ENCODE peak calls at places on chromosomes 5 and 9, in seven cellular contexts. T, C, V, I, U, M and N are unnamed samples.

GRCh38 chr5:142221091-142221860 is 103.5 kb downstream of the SPRY4 start:
- DNase-seq in T (no peak), C (no peak), V (no peak), I (no peak), U (no peak), M (no peak), N (no peak)

GRCh38 chr9:29214162-29214520 is 1640.9 kb upstream of the C9orf72 start:
- DNase-seq in T (peak; percentile 27), C (no peak), V (no peak), I (no peak), U (no peak), M (peak; percentile 72), N (no peak)

GRCh38 chr5:158754018-158754514 is 345.6 kb downstream of the EBF1 start:
- DNase-seq in T (no peak), C (no peak), V (no peak), I (no peak), U (peak; percentile 95), M (no peak), N (no peak)

GRCh38 chr5:78102498-78102897 is 192.0 kb downstream of the AP3B1 start:
- DNase-seq in T (no peak), C (no peak), V (no peak), I (no peak), U (peak; percentile 1), M (no peak), N (no peak)

GRCh38 chr5:119389288-119390065 is 33.7 kb downstream of the TNFAIP8 start:
- DNase-seq in T (no peak), C (no peak), V (no peak), I (no peak), U (peak; percentile 37), M (peak; percentile 22), N (no peak)

GRCh38 chr9:130499804-130500263 is 55.1 kb downstream of the ASS1 start:
- DNase-seq in T (peak; percentile 51), C (peak; percentile 13), V (no peak), I (peak; percentile 95), U (no peak), M (peak; percentile 86), N (peak; percentile 55)

GRCh38 chr5:96961053-96961452 is 25.2 kb downstream of the LNPEP start:
- DNase-seq in T (no peak), C (no peak), V (no peak), I (no peak), U (no peak), M (no peak), N (no peak)

GRCh38 chr5:143153332-143154119 is 250.0 kb downstream of the NR3C1 start:
- DNase-seq in T (peak; percentile 55), C (no peak), V (peak; percentile 46), I (no peak), U (peak; percentile 88), M (no peak), N (peak; percentile 19)

GRCh38 chr9:126261584-126262356 is 64.9 kb upstream of the MVB12B start:
- DNase-seq in T (no peak), C (no peak), V (no peak), I (no peak), U (no peak), M (no peak), N (no peak)

GRCh38 chr5:65790371-65791163 is 68.6 kb downstream of the NLN start:
- DNase-seq in T (no peak), C (peak; percentile 67), V (no peak), I (no peak), U (no peak), M (no peak), N (no peak)

GRCh38 chr9:108150736-108151135 is 661.2 kb upstream of the KLF4 start:
- DNase-seq in T (no peak), C (no peak), V (no peak), I (no peak), U (peak; percentile 63), M (no peak), N (no peak)

GRCh38 chr9:38215465-38215864 is 146.4 kb upstream of the SHB start:
- DNase-seq in T (no peak), C (no peak), V (no peak), I (no peak), U (no peak), M (no peak), N (no peak)
- H3K27me3 ChIP-seq in T (no peaks in the 10 kb centered on the region), C (no peaks in the 10 kb centered on the region), V (peaks cover 20% of the 10 kb centered on the region), I (no peaks in the 10 kb centered on the region), U (peaks cover 51% of the 10 kb centered on the region), M (no peaks in the 10 kb centered on the region), N (no peaks in the 10 kb centered on the region)

GRCh38 chr5:80483636-80484232 is 4.2 kb upstream of the FAM151B start:
- DNase-seq in T (no peak), C (no peak), V (no peak), I (no peak), U (no peak), M (no peak), N (no peak)

GRCh38 chr5:80487444-80487828 is 464 bp upstream of the FAM151B start:
- DNase-seq in T (no peak), C (no peak), V (no peak), I (no peak), U (no peak), M (no peak), N (peak; percentile 20)

GRCh38 chr5:80492741-80493140 is 4.8 kb downstream of the FAM151B start:
- DNase-seq in T (no peak), C (no peak), V (no peak), I (no peak), U (no peak), M (no peak), N (no peak)

GRCh38 chr5:80491296-80491695 is 3.4 kb downstream of the FAM151B start:
- DNase-seq in T (no peak), C (no peak), V (no peak), I (no peak), U (no peak), M (no peak), N (no peak)

DNA sequence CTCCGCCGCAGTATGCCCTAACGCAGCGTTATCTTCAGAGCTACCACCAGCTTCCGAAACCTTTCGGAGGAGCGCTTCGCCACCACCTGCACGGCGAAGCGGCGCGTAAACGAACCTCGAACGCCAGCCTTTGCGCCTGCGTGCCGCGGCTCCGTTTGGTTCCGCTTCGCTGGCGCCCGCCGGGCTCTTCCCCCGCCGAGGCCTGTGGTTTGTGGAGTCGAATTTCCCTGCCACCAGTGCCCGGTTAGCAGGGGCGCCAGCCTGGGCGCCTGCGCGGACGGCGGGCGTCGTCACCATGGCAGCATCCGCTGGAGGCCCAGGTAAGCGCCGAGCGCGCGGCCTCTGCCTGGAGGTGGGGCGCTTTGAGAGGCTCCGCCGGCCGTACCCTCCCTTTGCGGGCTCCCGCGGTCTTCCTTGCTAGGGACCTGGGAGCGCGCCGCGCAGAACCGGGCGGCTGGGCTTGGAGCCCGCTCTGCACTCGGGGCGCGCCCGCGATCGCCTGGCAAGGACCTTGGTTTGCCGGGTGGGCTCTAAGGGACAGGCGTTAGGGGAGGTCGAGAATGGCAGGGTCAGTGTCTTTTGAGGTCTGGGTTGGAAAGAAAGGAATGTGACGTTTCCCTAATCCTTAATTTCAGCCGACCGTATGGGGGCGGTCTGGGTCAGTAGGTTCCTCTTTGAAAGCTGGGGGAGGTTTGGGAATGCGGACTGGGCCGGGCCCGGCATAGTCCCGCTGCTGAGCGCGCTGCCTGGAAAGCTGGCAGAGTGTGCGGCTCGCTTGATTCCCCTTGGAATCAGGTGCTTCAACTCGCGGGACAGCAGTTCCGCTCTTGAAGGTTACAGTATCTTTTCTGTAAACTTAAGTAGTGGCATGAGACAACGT is at the start of gene FAM151B:
- DNase-seq in T (peak; percentile 95), C (peak; percentile 98), V (peak; percentile 77), I (peak; percentile 93), U (peak; percentile 95), M (peak; percentile 96), N (peak; percentile 91)
- H3K27ac ChIP-seq in T (peak within 1 kb of the TSS; percentile 86), C (peak within 1 kb of the TSS; percentile 90), V (peak within 1 kb of the TSS; percentile 85), I (peak within 1 kb of the TSS; percentile 76), U (peak within 1 kb of the TSS; percentile 66), M (peak within 1 kb of the TSS; percentile 78), N (peak within 1 kb of the TSS; percentile 62)

DNA sequence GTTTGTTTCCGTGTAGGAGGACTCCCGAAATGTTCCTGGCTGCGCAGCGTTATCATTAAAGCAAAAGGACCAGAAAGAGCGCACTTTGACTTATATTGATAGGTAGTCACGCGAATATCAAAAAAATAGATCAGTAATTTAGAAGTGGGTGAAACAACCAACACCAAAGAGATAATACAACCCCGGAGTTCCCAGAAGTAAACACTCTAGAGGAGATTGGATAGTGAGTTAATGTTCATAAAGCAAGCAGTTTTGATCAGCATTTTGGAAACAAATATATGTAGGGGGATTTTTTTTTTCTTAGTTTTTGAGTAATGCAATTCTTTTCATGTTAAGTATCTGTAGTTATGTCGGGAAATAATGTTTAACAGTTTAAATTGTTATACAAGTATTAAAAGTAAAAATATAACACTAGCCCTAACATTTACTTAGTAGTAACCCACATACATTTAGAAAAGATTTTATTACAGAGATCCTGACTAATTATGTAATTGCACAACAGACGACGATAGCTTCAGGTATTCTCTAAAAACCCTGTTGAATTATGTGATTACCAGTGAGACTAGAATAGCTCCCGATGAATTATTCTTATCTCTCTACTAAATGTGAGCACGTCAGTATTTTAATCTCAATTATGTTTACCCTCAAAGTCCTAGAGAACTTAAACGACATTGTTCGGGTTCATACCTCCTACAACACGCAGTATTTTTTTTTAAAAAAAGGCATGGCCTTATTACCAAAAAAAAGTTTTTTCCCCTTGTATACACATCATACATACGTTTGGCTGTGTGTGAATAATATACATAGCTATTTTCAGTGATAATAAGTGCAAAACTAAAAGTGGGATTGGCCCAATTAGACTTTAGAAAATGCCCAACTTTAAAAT is 9.4 kb upstream of the NFIB start:
- DNase-seq in T (no peak), C (no peak), V (no peak), I (no peak), U (no peak), M (no peak), N (no peak)
- H3K27me3 ChIP-seq in T (no peaks in the 10 kb centered on the region), C (peaks cover 38% of the 10 kb centered on the region), V (no peaks in the 10 kb centered on the region), I (no peaks in the 10 kb centered on the region), U (no peaks in the 10 kb centered on the region), M (no peaks in the 10 kb centered on the region), N (no peaks in the 10 kb centered on the region)

GRCh38 chr5:140630296-140630695 is 2.7 kb downstream of the CD14 start:
- DNase-seq in T (no peak), C (no peak), V (no peak), I (peak; percentile 61), U (peak; percentile 58), M (no peak), N (no peak)

GRCh38 chr5:140631831-140632365 is 1.1 kb downstream of the CD14 start:
- DNase-seq in T (no peak), C (peak; percentile 86), V (no peak), I (no peak), U (no peak), M (no peak), N (peak; percentile 56)

GRCh38 chr5:140628711-140629110 is 4.3 kb downstream of the CD14 start:
- DNase-seq in T (no peak), C (no peak), V (no peak), I (no peak), U (peak; percentile 17), M (no peak), N (no peak)

GRCh38 chr5:140631063-140631462 is 1.9 kb downstream of the CD14 start:
- DNase-seq in T (no peak), C (no peak), V (no peak), I (no peak), U (no peak), M (no peak), N (no peak)

GRCh38 chr5:140627972-140628371 is 5.0 kb downstream of the CD14 start:
- DNase-seq in T (no peak), C (no peak), V (no peak), I (no peak), U (no peak), M (no peak), N (no peak)
- H3K27ac ChIP-seq in T (no peak overlapping the region), C (no peak overlapping the region), V (no peak overlapping the region), I (no peak overlapping the region), U (no peak overlapping the region), M (no peak overlapping the region), N (no peak overlapping the region)